ENCODE peak calls at places on chromosomes 6 and 20, in seven cellular contexts. S, O, I, W, Z, C and T are unnamed samples.

GRCh38 chr6:14396826-14397517 is 279.4 kb downstream of the CD83 start:
- DNase-seq in S (no peak), O (peak), I (peak), W (no peak), Z (no peak), C (peak), T (no peak)

GRCh38 chr6:24719125-24719931 is at the start of gene C6orf62:
- DNase-seq in S (no peak), O (peak), I (peak), W (peak), Z (peak), C (no peak), T (peak)

GRCh38 chr6:69861986-69862385 is 4.4 kb upstream of the COL19A1 start:
- DNase-seq in S (no peak), O (no peak), I (no peak), W (no peak), Z (no peak), C (no peak), T (no peak)

GRCh38 chr6:158068893-158069799 is 87.5 kb downstream of the SYNJ2 start:
- DNase-seq in S (no peak), O (peak), I (peak), W (no peak), Z (no peak), C (peak), T (peak)

GRCh38 chr20:63735859-63736718 is at the start of gene LIME1:
- DNase-seq in S (no peak), O (no peak), I (no peak), W (peak), Z (no peak), C (no peak), T (peak)

GRCh38 chr6:31713991-31714684 is 1.0 kb upstream of the LY6G6D start:
- DNase-seq in S (no peak), O (no peak), I (no peak), W (no peak), Z (no peak), C (no peak), T (no peak)

GRCh38 chr6:1325471-1326309 is 13.8 kb downstream of the FOXQ1 start:
- DNase-seq in S (no peak), O (peak), I (peak), W (no peak), Z (no peak), C (no peak), T (no peak)

GRCh38 chr6:123747515-123747914 is 56.1 kb upstream of the NKAIN2 start:
- DNase-seq in S (no peak), O (no peak), I (no peak), W (no peak), Z (no peak), C (no peak), T (no peak)

GRCh38 chr20:957544-957943 is 41.4 kb upstream of the ANGPT4 start:
- DNase-seq in S (no peak), O (no peak), I (no peak), W (no peak), Z (no peak), C (no peak), T (no peak)

GRCh38 chr6:124482071-124482491 is 480.2 kb upstream of the RNF217 start:
- DNase-seq in S (no peak), O (no peak), I (no peak), W (no peak), Z (no peak), C (no peak), T (no peak)

GRCh38 chr6:56372621-56373020 is 125.2 kb upstream of the COL21A1 start:
- DNase-seq in S (no peak), O (peak), I (no peak), W (no peak), Z (no peak), C (no peak), T (no peak)

GRCh38 chr6:151784441-151785214 is 22.9 kb upstream of the ESR1 start:
- DNase-seq in S (no peak), O (no peak), I (peak), W (no peak), Z (no peak), C (no peak), T (no peak)

GRCh38 chr20:32681175-32682084 is 7.7 kb upstream of the C20orf203 start:
- DNase-seq in S (no peak), O (peak), I (peak), W (peak), Z (peak), C (no peak), T (peak)

GRCh38 chr6:67064323-67064722 is 1357.3 kb upstream of the EYS start:
- DNase-seq in S (no peak), O (no peak), I (no peak), W (no peak), Z (no peak), C (no peak), T (no peak)

GRCh38 chr6:88499845-88500699 is 333.9 kb upstream of the CNR1 start:
- DNase-seq in S (no peak), O (no peak), I (no peak), W (no peak), Z (no peak), C (no peak), T (no peak)

GRCh38 chr6:90158945-90159344 is 137.7 kb downstream of the BACH2 start:
- DNase-seq in S (no peak), O (no peak), I (no peak), W (no peak), Z (no peak), C (no peak), T (no peak)

GRCh38 chr6:106829451-106829850 is 145.1 kb downstream of the CD24 start:
- DNase-seq in S (no peak), O (no peak), I (no peak), W (no peak), Z (no peak), C (no peak), T (no peak)

GRCh38 chr6:53899512-53899911 is 104.7 kb downstream of the LRRC1 start:
- DNase-seq in S (no peak), O (no peak), I (no peak), W (no peak), Z (no peak), C (no peak), T (no peak)

GRCh38 chr6:17418281-17419188 is 25.1 kb downstream of the CAP2 start:
- DNase-seq in S (no peak), O (peak), I (no peak), W (peak), Z (no peak), C (peak), T (no peak)

GRCh38 chr6:3643921-3644320 is 107.6 kb downstream of the PXDC1 start:
- DNase-seq in S (no peak), O (no peak), I (no peak), W (no peak), Z (no peak), C (no peak), T (no peak)

GRCh38 chr6:159075506-159076100 is 30.8 kb upstream of the TAGAP start:
- DNase-seq in S (no peak), O (peak), I (no peak), W (peak), Z (no peak), C (no peak), T (no peak)

GRCh38 chr6:159615923-159616322 is 77.1 kb downstream of the SOD2 start:
- DNase-seq in S (no peak), O (no peak), I (no peak), W (no peak), Z (no peak), C (no peak), T (no peak)

GRCh38 chr6:35719830-35720733 is 16.8 kb upstream of the ARMC12 start:
- DNase-seq in S (peak), O (peak), I (no peak), W (no peak), Z (peak), C (peak), T (peak)

GRCh38 chr6:134752445-134752844 is 197.5 kb downstream of the ALDH8A1 start:
- DNase-seq in S (no peak), O (no peak), I (no peak), W (no peak), Z (no peak), C (no peak), T (no peak)

GRCh38 chr20:23782366-23782983 is 31.7 kb upstream of the CST1 start:
- DNase-seq in S (no peak), O (peak), I (peak), W (no peak), Z (peak), C (peak), T (no peak)

GRCh38 chr20:25058797-25059486 is 1.0 kb upstream of the ACSS1 start:
- DNase-seq in S (no peak), O (peak), I (no peak), W (no peak), Z (no peak), C (no peak), T (peak)

GRCh38 chr6:74991573-74992332 is 214.1 kb downstream of the COL12A1 start:
- DNase-seq in S (no peak), O (peak), I (peak), W (no peak), Z (no peak), C (no peak), T (no peak)

GRCh38 chr20:22562620-22563019 is 21.8 kb downstream of the FOXA2 start:
- DNase-seq in S (no peak), O (no peak), I (no peak), W (no peak), Z (no peak), C (no peak), T (no peak)

GRCh38 chr20:13533946-13534345 is 104.8 kb downstream of the TASP1 start:
- DNase-seq in S (no peak), O (peak), I (no peak), W (no peak), Z (no peak), C (no peak), T (no peak)

GRCh38 chr6:41257369-41258195 is 28.9 kb downstream of the TREM1 start:
- DNase-seq in S (no peak), O (peak), I (no peak), W (no peak), Z (no peak), C (peak), T (no peak)